ENCODE peak calls at places on chromosomes 6 and 20, in five cellular contexts. H is H9, A is neuronal stem cell, L is H1, R is trophoblast cell. X is an unnamed sample. For H3K4me1, the result is how much of the 10 kb centered on the place peaks cover.

GRCh38 chr20:57738053-57738452 is 28.2 kb upstream of the PMEPA1 start:
- DNase-seq in H (no peak), A (no peak), L (no peak), R (no peak), X (no peak)

GRCh38 chr6:47599512-47599911 is 98.9 kb upstream of the ADGRF4 start:
- DNase-seq in H (no peak), A (no peak), L (no peak), R (no peak), X (no peak)

GRCh38 chr6:7132398-7132797 is 24.6 kb downstream of the RREB1 start:
- DNase-seq in H (no peak), A (no peak), L (no peak), R (no peak), X (no peak)

GRCh38 chr6:41469951-41470340 is 76.2 kb upstream of the FOXP4 start:
- DNase-seq in H (no peak), A (no peak), L (no peak), R (no peak), X (peak)

GRCh38 chr20:48831702-48832422 is 4.1 kb upstream of the PREX1 start:
- DNase-seq in H (no peak), A (no peak), L (no peak), R (peak), X (peak)

GRCh38 chr20:52943185-52943841 is 28.8 kb upstream of the TSHZ2 start:
- DNase-seq in H (no peak), A (no peak), L (no peak), R (peak), X (peak)

GRCh38 chr6:53624491-53624890 is 41.1 kb downstream of the KLHL31 start:
- DNase-seq in H (no peak), A (no peak), L (no peak), R (no peak), X (no peak)

GRCh38 chr6:34791842-34792604 is at the start of gene BLTP3A:
- DNase-seq in H (peak), A (peak), L (peak), R (peak), X (peak)

GRCh38 chr6:72403413-72403812 is 218.5 kb upstream of the KCNQ5 start:
- DNase-seq in H (no peak), A (no peak), L (no peak), R (no peak), X (no peak)

GRCh38 chr20:5567644-5568043 is 182.6 kb upstream of the SHLD1 start:
- DNase-seq in H (no peak), A (no peak), L (no peak), R (no peak), X (no peak)
- H2BK12ac ChIP-seq in H (no peak), A (no peak), L (no peak), R (no peak), X (no peak)

GRCh38 chr6:158819977-158820632 is 937 bp upstream of the EZR start:
- DNase-seq in H (no peak), A (no peak), L (no peak), R (peak), X (peak)

GRCh38 chr6:158818580-158819212 is 472 bp downstream of the EZR start:
- DNase-seq in H (peak), A (peak), L (no peak), R (peak), X (peak)

GRCh38 chr6:158818008-158818579 is 1.1 kb downstream of the EZR start:
- DNase-seq in H (peak), A (peak), L (no peak), R (peak), X (peak)

GRCh38 chr6:158817298-158818007 is 1.7 kb downstream of the EZR start:
- DNase-seq in H (no peak), A (no peak), L (no peak), R (peak), X (peak)

GRCh38 chr6:158819213-158819976 is at the start of gene EZR:
- DNase-seq in H (peak), A (peak), L (peak), R (peak), X (peak)
- H3K9ac ChIP-seq in H (peak), A (peak), L (peak), R (peak), X (peak)

DNA sequence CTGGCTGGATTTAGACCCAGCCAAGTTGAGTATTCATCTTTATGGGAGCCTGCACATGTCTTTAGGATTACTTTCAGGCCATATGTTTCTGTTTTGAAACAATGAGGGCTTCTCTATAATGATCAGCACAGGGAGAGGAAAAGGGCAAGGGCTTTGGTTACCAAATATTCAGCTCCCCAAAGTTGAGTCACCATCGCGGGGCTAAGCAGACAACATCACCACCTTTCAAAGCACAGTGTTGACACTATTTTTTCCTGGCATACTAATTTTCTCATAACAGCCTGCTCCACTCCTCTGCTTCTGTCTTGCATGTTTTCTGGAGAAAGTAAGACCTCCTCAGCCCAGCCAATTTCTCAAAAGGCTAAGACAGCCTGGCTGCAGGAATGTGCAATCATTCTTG is 4.9 kb downstream of the SCML4 start:
- DNase-seq in H (no peak), A (no peak), L (no peak), R (no peak), X (no peak)
- H3K4me1 ChIP-seq in H (under half), A (under half), L (under half), R (under half), X (under half)

DNA sequence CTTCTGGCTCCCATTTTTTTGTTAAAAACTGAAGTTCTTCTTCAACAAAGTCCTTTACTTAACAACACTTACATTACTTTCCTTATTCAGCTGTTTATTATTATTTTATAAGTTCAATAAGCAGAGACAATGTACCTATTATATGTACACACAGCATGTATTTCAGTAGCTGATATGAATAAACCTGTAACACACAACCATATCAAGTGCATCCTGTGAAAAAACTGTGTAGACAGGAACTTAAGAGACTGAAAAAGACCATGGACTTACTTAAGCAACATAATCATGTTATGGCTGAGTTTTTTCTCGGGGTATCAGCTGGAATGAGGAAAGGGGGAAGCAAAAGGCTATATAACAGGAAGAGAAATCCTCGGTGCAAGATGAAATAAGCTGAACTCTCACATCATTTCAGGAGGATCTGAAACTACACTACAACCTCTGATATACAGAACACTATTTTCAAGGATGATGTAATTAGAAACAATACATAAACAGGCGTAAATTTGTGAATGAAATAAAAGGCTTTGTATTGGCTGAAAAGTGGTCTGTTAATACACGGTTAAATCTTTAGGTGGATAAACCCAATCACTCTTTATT is 70.9 kb downstream of the REV3L start:
- DNase-seq in H (no peak), A (no peak), L (no peak), R (peak), X (no peak)
- H2BK12ac ChIP-seq in H (no peak), A (no peak), L (no peak), R (no peak), X (no peak)

GRCh38 chr6:32196682-32197616 is 4.5 kb upstream of the GPSM3 start:
- DNase-seq in H (peak), A (no peak), L (no peak), R (peak), X (peak)

GRCh38 chr6:32194825-32195651 is 2.6 kb upstream of the GPSM3 start:
- DNase-seq in H (peak), A (no peak), L (no peak), R (peak), X (peak)

GRCh38 chr6:32194388-32194787 is 1.9 kb upstream of the GPSM3 start:
- DNase-seq in H (no peak), A (no peak), L (no peak), R (no peak), X (no peak)

GRCh38 chr6:32195902-32196681 is 3.6 kb upstream of the GPSM3 start:
- DNase-seq in H (peak), A (peak), L (peak), R (no peak), X (peak)

GRCh38 chr6:32195652-32195901 is 3.1 kb upstream of the GPSM3 start:
- DNase-seq in H (peak), A (peak), L (peak), R (peak), X (peak)
- H3K9ac ChIP-seq in H (no peak), A (no peak), L (peak), R (no peak), X (peak)

DNA sequence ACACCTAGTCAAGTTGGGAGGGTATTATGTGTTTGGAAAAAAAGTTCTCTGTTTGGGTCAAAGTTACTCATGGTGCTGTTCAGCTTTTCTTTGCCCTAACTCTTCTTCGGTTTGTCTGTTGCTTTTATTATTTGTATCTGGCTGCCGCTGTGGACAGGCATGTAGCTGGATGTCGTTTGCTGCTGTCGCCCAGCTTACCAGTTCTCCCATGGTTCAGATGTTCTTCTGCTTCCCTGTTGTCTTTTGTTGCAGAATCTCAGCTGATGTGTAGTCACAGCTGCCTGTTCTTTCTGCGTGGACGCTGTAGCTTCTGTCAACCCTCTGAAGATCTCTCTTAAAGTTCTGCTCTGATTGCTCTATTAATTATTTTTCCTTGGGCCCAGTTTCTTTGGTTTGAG is 8.0 kb downstream of the IGF2R start:
- DNase-seq in H (no peak), A (no peak), L (no peak), R (no peak), X (no peak)
- H3K4me1 ChIP-seq in H (under half), A (under half), L (under half), R (under half), X (under half)

X was measured in mesenchymal stem cell.